ENCODE peak calls at places on chromosomes 16 and 17, in seven cellular contexts. R is activated naive CD4-positive, alpha-beta T cell; W is nephron progenitor cell; Y is CMK; C is NCI-H1048; A is CD4-positive, alpha-beta T cell; Q is immature natural killer cell. S is an unnamed sample.
A peak's percentile ranks its signal among the peaks of the same experiment; 100 is the strongest.

GRCh38 chr17:80263253-80264047 is 2.8 kb downstream of the RNF213 start:
- DNase-seq in A (peak; percentile 68), Y (peak; percentile 64), C (no peak), Q (peak; percentile 85), R (peak; percentile 69), W (no peak), S (peak; percentile 75)

GRCh38 chr16:81505011-81505660 is 60.5 kb downstream of the CMIP start:
- DNase-seq in Q (no peak), A (no peak), W (peak; percentile 53), R (no peak), Y (no peak), C (no peak), S (peak; percentile 70)

GRCh38 chr16:26709175-26709574 is 357.6 kb upstream of the C16orf82 start:
- DNase-seq in C (no peak), Q (no peak), R (no peak), W (no peak), A (no peak), Y (no peak), S (peak; percentile 0)

GRCh38 chr17:8254881-8255280 is 5.8 kb downstream of the PFAS start:
- DNase-seq in Y (no peak), W (no peak), Q (no peak), C (no peak), R (no peak), A (no peak), S (no peak)

GRCh38 chr16:11398136-11398535 is 52.9 kb downstream of the RMI2 start:
- DNase-seq in C (no peak), R (no peak), Y (no peak), W (no peak), Q (no peak), A (no peak), S (no peak)

GRCh38 chr16:8583199-8583598 is 7.1 kb downstream of the TMEM114 start:
- DNase-seq in Y (no peak), R (no peak), A (no peak), C (no peak), W (no peak), Q (no peak), S (no peak)

GRCh38 chr17:17911003-17911613 is 61.1 kb downstream of the TOM1L2 start:
- DNase-seq in C (no peak), W (no peak), A (no peak), Q (no peak), R (no peak), Y (no peak), S (no peak)

GRCh38 chr16:70737377-70738082 is 51.7 kb upstream of the MTSS2 start:
- DNase-seq in R (peak; percentile 53), Y (no peak), A (peak; percentile 64), W (no peak), C (no peak), Q (peak; percentile 76), S (no peak)

GRCh38 chr17:38577244-38577643 is 28.5 kb downstream of the SRCIN1 start:
- DNase-seq in Q (no peak), Y (no peak), C (no peak), R (no peak), W (no peak), A (no peak), S (no peak)

GRCh38 chr16:72815348-72816318 is 232.3 kb downstream of the ZFHX3 start:
- DNase-seq in Q (no peak), C (no peak), A (no peak), Y (no peak), R (no peak), W (no peak), S (no peak)

GRCh38 chr17:75557075-75557851 is 30.3 kb upstream of the MYO15B start:
- DNase-seq in Y (no peak), A (no peak), W (peak; percentile 61), C (no peak), Q (no peak), R (no peak), S (no peak)

GRCh38 chr17:75565066-75565465 is 22.5 kb upstream of the MYO15B start:
- DNase-seq in A (no peak), C (no peak), W (no peak), Y (no peak), Q (no peak), R (no peak), S (no peak)

GRCh38 chr17:38455288-38455915 is 27.1 kb downstream of the ARHGAP23 start:
- DNase-seq in A (no peak), W (no peak), Q (no peak), Y (no peak), C (no peak), R (no peak), S (no peak)

GRCh38 chr17:79802736-79803420 is 6.0 kb upstream of the CBX8 start:
- DNase-seq in R (no peak), Y (no peak), W (peak; percentile 34), Q (no peak), A (no peak), C (no peak), S (peak; percentile 91)

GRCh38 chr17:58396173-58396572 is 21.2 kb downstream of the RNF43 start:
- DNase-seq in C (no peak), Q (no peak), A (no peak), Y (no peak), W (no peak), R (no peak), S (no peak)

GRCh38 chr16:16021020-16021419 is 71.6 kb downstream of the ABCC1 start:
- DNase-seq in W (no peak), C (no peak), R (no peak), Y (no peak), Q (no peak), A (no peak), S (peak; percentile 48)

GRCh38 chr16:66409156-66409555 is 17.9 kb upstream of the BEAN1 start:
- DNase-seq in Q (no peak), Y (no peak), W (no peak), R (no peak), A (no peak), C (no peak), S (no peak)

GRCh38 chr16:13510425-13511151 is 409.4 kb upstream of the ERCC4 start:
- DNase-seq in R (no peak), A (no peak), C (no peak), Q (no peak), W (no peak), Y (peak; percentile 17), S (no peak)

GRCh38 chr16:2533912-2534311 is 2.7 kb upstream of the CEMP1 start:
- DNase-seq in A (no peak), Q (no peak), Y (no peak), W (no peak), C (no peak), R (no peak), S (no peak)

GRCh38 chr17:83196973-83197880 is 117.8 kb downstream of the METRNL start:
- DNase-seq in Q (no peak), R (no peak), Y (no peak), W (no peak), A (no peak), C (no peak), S (no peak)

GRCh38 chr16:83351846-83352245 is 455.9 kb upstream of the HSBP1 start:
- DNase-seq in Y (no peak), A (no peak), C (no peak), R (no peak), W (no peak), Q (no peak), S (no peak)